ENCODE peak calls at places on chromosome 2, in seven cellular contexts. One of them, this sample, is unnamed.
A peak's percentile ranks its signal among the peaks of the same experiment; 100 is the strongest.

GRCh38 chr2:20365249-20365817 is 14.7 kb upstream of the PUM2 start:
- DNase-seq in A549: peak; percentile 45
- DNase-seq in OCI-LY7: no peak
- DNase-seq in kidney: no peak
- DNase-seq in breast epithelium: no peak
- DNase-seq in heart right ventricle: no peak
- DNase-seq in lung: no peak
- DNase-seq in this sample: no peak

GRCh38 chr2:83291083-83291482 is 1168.0 kb downstream of the SUCLG1 start:
- DNase-seq in A549: no peak
- DNase-seq in OCI-LY7: no peak
- DNase-seq in kidney: no peak
- DNase-seq in breast epithelium: no peak
- DNase-seq in heart right ventricle: no peak
- DNase-seq in lung: no peak
- DNase-seq in this sample: no peak

GRCh38 chr2:1675633-1676032 is 68.7 kb downstream of the PXDN start:
- DNase-seq in A549: peak; percentile 83
- DNase-seq in OCI-LY7: no peak
- DNase-seq in kidney: no peak
- DNase-seq in breast epithelium: no peak
- DNase-seq in heart right ventricle: no peak
- DNase-seq in lung: no peak
- DNase-seq in this sample: peak; percentile 52

GRCh38 chr2:101985793-101986164 is 6.0 kb upstream of the IL1R2 start:
- DNase-seq in A549: no peak
- DNase-seq in OCI-LY7: no peak
- DNase-seq in kidney: no peak
- DNase-seq in breast epithelium: no peak
- DNase-seq in heart right ventricle: no peak
- DNase-seq in lung: no peak
- DNase-seq in this sample: no peak

GRCh38 chr2:72824224-72824842 is 1.5 kb downstream of the EXOC6B start:
- DNase-seq in A549: no peak
- DNase-seq in OCI-LY7: no peak
- DNase-seq in kidney: no peak
- DNase-seq in breast epithelium: no peak
- DNase-seq in heart right ventricle: no peak
- DNase-seq in lung: no peak
- DNase-seq in this sample: no peak

GRCh38 chr2:134228493-134228903 is 25.4 kb upstream of the MGAT5 start:
- DNase-seq in A549: peak; percentile 21
- DNase-seq in OCI-LY7: no peak
- DNase-seq in kidney: no peak
- DNase-seq in breast epithelium: no peak
- DNase-seq in heart right ventricle: no peak
- DNase-seq in lung: no peak
- DNase-seq in this sample: no peak

GRCh38 chr2:237627463-237628321 is at the start of gene LRRFIP1:
- DNase-seq in A549: no peak
- DNase-seq in OCI-LY7: no peak
- DNase-seq in kidney: peak; percentile 83
- DNase-seq in breast epithelium: no peak
- DNase-seq in heart right ventricle: no peak
- DNase-seq in lung: no peak
- DNase-seq in this sample: peak; percentile 37

GRCh38 chr2:15761056-15761455 is 169.4 kb downstream of the DDX1 start:
- DNase-seq in A549: no peak
- DNase-seq in OCI-LY7: no peak
- DNase-seq in kidney: no peak
- DNase-seq in breast epithelium: no peak
- DNase-seq in heart right ventricle: no peak
- DNase-seq in lung: no peak
- DNase-seq in this sample: no peak

GRCh38 chr2:9174771-9175441 is 31.7 kb upstream of the ASAP2 start:
- DNase-seq in A549: no peak
- DNase-seq in OCI-LY7: peak; percentile 45
- DNase-seq in kidney: no peak
- DNase-seq in breast epithelium: no peak
- DNase-seq in heart right ventricle: no peak
- DNase-seq in lung: peak; percentile 82
- DNase-seq in this sample: no peak

GRCh38 chr2:65350714-65351113 is 81.7 kb downstream of the SPRED2 start:
- DNase-seq in A549: peak; percentile 41
- DNase-seq in OCI-LY7: peak; percentile 83
- DNase-seq in kidney: no peak
- DNase-seq in breast epithelium: no peak
- DNase-seq in heart right ventricle: no peak
- DNase-seq in lung: no peak
- DNase-seq in this sample: no peak

GRCh38 chr2:29064746-29065478 is 9.4 kb downstream of the PCARE start:
- DNase-seq in A549: no peak
- DNase-seq in OCI-LY7: no peak
- DNase-seq in kidney: no peak
- DNase-seq in breast epithelium: no peak
- DNase-seq in heart right ventricle: no peak
- DNase-seq in lung: no peak
- DNase-seq in this sample: peak; percentile 57

GRCh38 chr2:29065479-29065847 is 8.9 kb downstream of the PCARE start:
- DNase-seq in A549: no peak
- DNase-seq in OCI-LY7: no peak
- DNase-seq in kidney: no peak
- DNase-seq in breast epithelium: no peak
- DNase-seq in heart right ventricle: no peak
- DNase-seq in lung: no peak
- DNase-seq in this sample: no peak

GRCh38 chr2:29062371-29062770 is 12.0 kb downstream of the PCARE start:
- DNase-seq in A549: no peak
- DNase-seq in OCI-LY7: no peak
- DNase-seq in kidney: no peak
- DNase-seq in breast epithelium: no peak
- DNase-seq in heart right ventricle: no peak
- DNase-seq in lung: no peak
- DNase-seq in this sample: peak; percentile 29

GRCh38 chr2:29063056-29063455 is 11.3 kb downstream of the PCARE start:
- DNase-seq in A549: no peak
- DNase-seq in OCI-LY7: no peak
- DNase-seq in kidney: no peak
- DNase-seq in breast epithelium: no peak
- DNase-seq in heart right ventricle: no peak
- DNase-seq in lung: peak; percentile 43
- DNase-seq in this sample: no peak

DNA sequence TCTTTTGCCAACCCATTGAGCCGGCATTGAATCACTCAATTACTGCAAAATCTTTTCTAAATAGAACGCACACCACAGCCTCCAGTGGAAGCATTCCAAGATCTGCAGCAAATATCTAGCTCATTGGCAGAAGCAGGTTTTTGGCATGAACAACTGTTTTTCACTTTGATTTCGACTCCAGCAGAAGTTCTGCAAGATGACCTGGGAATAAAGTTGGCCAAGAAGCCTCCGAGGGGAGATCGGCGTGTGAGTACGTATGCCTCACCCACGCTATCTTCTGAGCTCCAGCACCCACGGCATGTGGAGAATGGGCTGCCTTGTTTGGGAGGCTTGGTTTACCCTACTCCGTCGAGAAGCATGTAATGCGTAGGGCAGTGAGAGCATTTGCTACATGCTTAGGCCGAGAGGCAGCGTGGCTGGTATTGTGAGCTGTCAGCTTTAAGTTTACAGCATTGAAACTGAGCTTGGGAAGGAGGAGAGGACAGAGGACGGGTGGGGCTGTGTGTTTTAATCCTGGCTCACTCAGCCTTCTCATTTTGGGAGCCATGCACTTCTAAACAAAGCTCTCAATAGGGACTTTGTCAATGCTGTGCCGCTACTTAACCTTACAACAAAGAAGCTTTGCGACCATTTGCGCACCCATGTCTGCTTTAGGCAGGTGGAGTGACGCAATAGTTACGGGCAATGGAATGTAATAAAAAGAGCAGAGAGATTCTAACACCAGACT is 10.5 kb downstream of the PCARE start:
- DNase-seq in A549: no peak
- DNase-seq in OCI-LY7: no peak
- DNase-seq in kidney: no peak
- DNase-seq in breast epithelium: no peak
- DNase-seq in heart right ventricle: no peak
- DNase-seq in lung: no peak
- DNase-seq in this sample: no peak
- H3K4me3 ChIP-seq in A549: no peak overlapping the region
- H3K4me3 ChIP-seq in OCI-LY7: no peak overlapping the region
- H3K4me3 ChIP-seq in kidney: no peak overlapping the region
- H3K4me3 ChIP-seq in breast epithelium: no peak overlapping the region
- H3K4me3 ChIP-seq in heart right ventricle: no peak overlapping the region
- H3K4me3 ChIP-seq in lung: no peak overlapping the region
- H3K4me3 ChIP-seq in this sample: no peak overlapping the region

DNA sequence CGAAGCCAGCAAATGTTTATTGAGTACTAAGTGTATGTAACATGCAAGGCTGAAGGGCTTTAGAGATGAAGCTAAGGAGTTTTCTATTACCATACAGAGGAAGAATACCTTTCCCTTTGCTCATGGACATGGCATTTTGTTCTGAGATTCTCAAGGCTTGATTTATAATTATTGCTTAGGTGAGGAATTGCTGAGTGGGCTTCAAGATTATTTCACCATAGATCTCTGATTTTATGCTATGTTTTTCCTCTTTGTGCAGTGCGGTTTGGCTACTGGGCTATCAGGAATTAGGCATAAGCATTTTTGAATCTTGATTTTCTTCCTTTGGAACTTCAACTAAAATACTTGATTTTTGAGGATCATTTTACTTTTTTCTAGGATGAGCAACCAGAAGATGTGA is 42.5 kb downstream of the VRK2 start:
- DNase-seq in A549: no peak
- DNase-seq in OCI-LY7: no peak
- DNase-seq in kidney: no peak
- DNase-seq in breast epithelium: no peak
- DNase-seq in heart right ventricle: no peak
- DNase-seq in lung: no peak
- DNase-seq in this sample: no peak
- TF ChIP-seq CTCF in A549: no peak
- TF ChIP-seq CTCF in OCI-LY7: no peak
- TF ChIP-seq CTCF in kidney: no peak
- TF ChIP-seq CTCF in breast epithelium: no peak
- TF ChIP-seq CTCF in heart right ventricle: no peak
- TF ChIP-seq CTCF in lung: no peak
- TF ChIP-seq CTCF in this sample: no peak

GRCh38 chr2:60476206-60476946 is 77.1 kb downstream of the BCL11A start:
- DNase-seq in A549: no peak
- DNase-seq in OCI-LY7: no peak
- DNase-seq in kidney: no peak
- DNase-seq in breast epithelium: no peak
- DNase-seq in heart right ventricle: no peak
- DNase-seq in lung: peak; percentile 67
- DNase-seq in this sample: no peak
- H3K4me3 ChIP-seq in A549: no peak overlapping the region
- H3K4me3 ChIP-seq in OCI-LY7: no peak overlapping the region
- H3K4me3 ChIP-seq in kidney: no peak overlapping the region
- H3K4me3 ChIP-seq in breast epithelium: no peak overlapping the region
- H3K4me3 ChIP-seq in heart right ventricle: no peak overlapping the region
- H3K4me3 ChIP-seq in lung: no peak overlapping the region
- H3K4me3 ChIP-seq in this sample: no peak overlapping the region

GRCh38 chr2:37343537-37344434 is 644 bp upstream of the QPCT start:
- DNase-seq in A549: peak; percentile 64
- DNase-seq in OCI-LY7: peak; percentile 47
- DNase-seq in kidney: no peak
- DNase-seq in breast epithelium: no peak
- DNase-seq in heart right ventricle: peak; percentile 30
- DNase-seq in lung: no peak
- DNase-seq in this sample: no peak
- TF ChIP-seq CTCF in A549: peak; percentile 53
- TF ChIP-seq CTCF in OCI-LY7: peak; percentile 71
- TF ChIP-seq CTCF in kidney: peak; percentile 27
- TF ChIP-seq CTCF in breast epithelium: peak; percentile 29
- TF ChIP-seq CTCF in heart right ventricle: peak; percentile 28
- TF ChIP-seq CTCF in lung: no peak
- TF ChIP-seq CTCF in this sample: no peak

GRCh38 chr2:43424262-43425207 is 171.3 kb downstream of the THADA start:
- DNase-seq in A549: no peak
- DNase-seq in OCI-LY7: no peak
- DNase-seq in kidney: no peak
- DNase-seq in breast epithelium: no peak
- DNase-seq in heart right ventricle: no peak
- DNase-seq in lung: no peak
- DNase-seq in this sample: no peak
- H3K4me3 ChIP-seq in A549: no peak overlapping the region
- H3K4me3 ChIP-seq in OCI-LY7: no peak overlapping the region
- H3K4me3 ChIP-seq in kidney: no peak overlapping the region
- H3K4me3 ChIP-seq in breast epithelium: no peak overlapping the region
- H3K4me3 ChIP-seq in heart right ventricle: no peak overlapping the region
- H3K4me3 ChIP-seq in lung: no peak overlapping the region
- H3K4me3 ChIP-seq in this sample: no peak overlapping the region

GRCh38 chr2:112121682-112122254 is 16.4 kb upstream of the FBLN7 start:
- DNase-seq in A549: peak; percentile 47
- DNase-seq in OCI-LY7: peak; percentile 57
- DNase-seq in kidney: no peak
- DNase-seq in breast epithelium: no peak
- DNase-seq in heart right ventricle: no peak
- DNase-seq in lung: no peak
- DNase-seq in this sample: no peak

GRCh38 chr2:112118148-112118547 is 20.0 kb upstream of the FBLN7 start:
- DNase-seq in A549: peak; percentile 16
- DNase-seq in OCI-LY7: no peak
- DNase-seq in kidney: no peak
- DNase-seq in breast epithelium: no peak
- DNase-seq in heart right ventricle: no peak
- DNase-seq in lung: no peak
- DNase-seq in this sample: no peak
- TF ChIP-seq CTCF in A549: no peak
- TF ChIP-seq CTCF in OCI-LY7: no peak
- TF ChIP-seq CTCF in kidney: no peak
- TF ChIP-seq CTCF in breast epithelium: no peak
- TF ChIP-seq CTCF in heart right ventricle: no peak
- TF ChIP-seq CTCF in lung: no peak
- TF ChIP-seq CTCF in this sample: no peak

GRCh38 chr2:117859924-117860647 is 45.6 kb downstream of the DDX18 start:
- DNase-seq in A549: no peak
- DNase-seq in OCI-LY7: no peak
- DNase-seq in kidney: no peak
- DNase-seq in breast epithelium: no peak
- DNase-seq in heart right ventricle: no peak
- DNase-seq in lung: no peak
- DNase-seq in this sample: no peak
- H3K4me3 ChIP-seq in A549: no peak overlapping the region
- H3K4me3 ChIP-seq in OCI-LY7: no peak overlapping the region
- H3K4me3 ChIP-seq in kidney: no peak overlapping the region
- H3K4me3 ChIP-seq in breast epithelium: no peak overlapping the region
- H3K4me3 ChIP-seq in heart right ventricle: no peak overlapping the region
- H3K4me3 ChIP-seq in lung: no peak overlapping the region
- H3K4me3 ChIP-seq in this sample: no peak overlapping the region

DNA sequence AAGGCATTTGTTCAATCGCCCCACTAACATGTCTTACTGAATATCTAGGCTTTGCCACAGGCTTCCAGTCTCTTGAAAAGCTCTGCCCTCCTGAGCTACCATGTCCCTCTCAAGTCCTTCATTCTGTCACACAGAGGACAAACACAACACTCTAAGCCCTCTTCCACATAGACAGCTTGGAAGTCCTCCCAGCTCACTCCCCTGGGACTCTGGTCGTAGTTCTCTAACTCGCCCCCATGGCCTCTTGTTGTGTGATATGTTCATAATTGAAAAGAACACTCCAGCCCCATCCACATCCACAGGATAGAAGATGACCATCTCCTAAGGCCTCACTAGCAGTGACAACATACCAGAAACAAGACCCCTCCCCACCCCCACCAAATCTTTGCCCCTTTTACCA is 37.9 kb downstream of the BUB1 start:
- DNase-seq in A549: no peak
- DNase-seq in OCI-LY7: no peak
- DNase-seq in kidney: peak; percentile 59
- DNase-seq in breast epithelium: no peak
- DNase-seq in heart right ventricle: peak; percentile 32
- DNase-seq in lung: no peak
- DNase-seq in this sample: no peak
- TF ChIP-seq CTCF in A549: no peak
- TF ChIP-seq CTCF in OCI-LY7: no peak
- TF ChIP-seq CTCF in kidney: no peak
- TF ChIP-seq CTCF in breast epithelium: no peak
- TF ChIP-seq CTCF in heart right ventricle: no peak
- TF ChIP-seq CTCF in lung: no peak
- TF ChIP-seq CTCF in this sample: no peak